ENCODE peak calls at places on chromosomes 13 and 19, in four cellular contexts. C is activated CD4-positive, alpha-beta T cell treated with anti-CD3 and anti-CD28 coated beads, Interleukin-2, amount 10 ng/mL, durations not matched to agents 7 days and 5 days; Q is NCI-H2081; N is NCI-H1105. K is an unnamed sample.

GRCh38 chr19:13430790-13431582 is 75.3 kb downstream of the CACNA1A start:
- DNase-seq in C (peak), Q (peak), N (no peak), K (peak)

GRCh38 chr13:44174769-44175425 is 198.7 kb upstream of the SERP2 start:
- DNase-seq in C (no peak), Q (no peak), N (no peak), K (no peak)

GRCh38 chr19:29271341-29271740 is 58.4 kb upstream of the UQCRFS1 start:
- DNase-seq in C (no peak), Q (no peak), N (no peak), K (peak)

GRCh38 chr19:47633996-47634395 is 25.1 kb downstream of the BICRA start:
- DNase-seq in C (no peak), Q (no peak), N (peak), K (no peak)

GRCh38 chr19:48780684-48781391 is 25.5 kb downstream of the FGF21 start:
- DNase-seq in C (no peak), Q (no peak), N (no peak), K (no peak)

GRCh38 chr19:39506944-39507714 is 7.8 kb upstream of the SELENOV start:
- DNase-seq in C (peak), Q (peak), N (peak), K (peak)

GRCh38 chr19:3154957-3155736 is 19.3 kb downstream of the GNA15 start:
- DNase-seq in C (peak), Q (no peak), N (no peak), K (peak)

GRCh38 chr19:3751236-3751635 is 10.3 kb downstream of the APBA3 start:
- DNase-seq in C (no peak), Q (no peak), N (no peak), K (no peak)

GRCh38 chr13:23805015-23805583 is 84.1 kb downstream of the MIPEP start:
- DNase-seq in C (no peak), Q (no peak), N (no peak), K (no peak)

GRCh38 chr13:30607908-30608307 is 9.8 kb upstream of the USPL1 start:
- DNase-seq in C (peak), Q (no peak), N (no peak), K (no peak)

GRCh38 chr19:8814176-8814575 is 17.9 kb downstream of the ZNF558 start:
- DNase-seq in C (no peak), Q (no peak), N (no peak), K (no peak)

GRCh38 chr19:18502633-18503294 is 19.1 kb downstream of the ELL start:
- DNase-seq in C (no peak), Q (no peak), N (no peak), K (peak)

GRCh38 chr19:19167612-19168011 is 2.5 kb downstream of the MEF2B start:
- DNase-seq in C (no peak), Q (no peak), N (no peak), K (no peak)

GRCh38 chr19:55212447-55212846 is 3.1 kb upstream of the PTPRH start:
- DNase-seq in C (peak), Q (no peak), N (no peak), K (no peak)

GRCh38 chr13:92719868-92720267 is 506.7 kb upstream of the GPC6 start:
- DNase-seq in C (no peak), Q (peak), N (peak), K (no peak)

GRCh38 chr13:50386527-50387123 is 371.4 kb downstream of the KCNRG start:
- DNase-seq in C (no peak), Q (no peak), N (no peak), K (no peak)

GRCh38 chr13:47723898-47724297 is 277.2 kb downstream of the SUCLA2 start:
- DNase-seq in C (no peak), Q (no peak), N (no peak), K (no peak)

GRCh38 chr13:46179576-46180368 is 2.2 kb downstream of the LCP1 start:
- DNase-seq in C (peak), Q (no peak), N (no peak), K (peak)

GRCh38 chr19:5696196-5697021 is 6.3 kb downstream of the RPL36 start:
- DNase-seq in C (no peak), Q (no peak), N (no peak), K (peak)

GRCh38 chr19:16315825-16316505 is 8.7 kb upstream of the KLF2 start:
- DNase-seq in C (no peak), Q (no peak), N (no peak), K (no peak)

GRCh38 chr13:66546534-66547379 is 683.4 kb downstream of the PCDH9 start:
- DNase-seq in C (no peak), Q (no peak), N (no peak), K (no peak)

GRCh38 chr13:91369432-91369831 is 21.9 kb downstream of the MIR17HG start:
- DNase-seq in C (no peak), Q (no peak), N (no peak), K (no peak)

GRCh38 chr13:101453784-101454201 is 1.3 kb downstream of the ITGBL1 start:
- DNase-seq in C (no peak), Q (no peak), N (no peak), K (no peak)

GRCh38 chr19:36605839-36606478 is 846 bp downstream of the ZNF382 start:
- DNase-seq in C (no peak), Q (no peak), N (no peak), K (no peak)

GRCh38 chr19:17081672-17082630 is 6.4 kb downstream of the MYO9B start:
- DNase-seq in C (no peak), Q (no peak), N (no peak), K (peak)

GRCh38 chr13:94335786-94336357 is 143.6 kb downstream of the DCT start:
- DNase-seq in C (no peak), Q (no peak), N (peak), K (no peak)

GRCh38 chr19:58134244-58134643 is 16.3 kb downstream of the ZNF329 start:
- DNase-seq in C (no peak), Q (no peak), N (no peak), K (no peak)